ENCODE peak calls at places on chromosomes 1 and 21, in seven cellular contexts. One of them, this sample, is unnamed.

GRCh38 chr1:179883739-179884138 is 1.7 kb downstream of the TOR1AIP1 start:
- DNase-seq in T follicular helper cell: peak
- DNase-seq in fibroblast of the aortic adventitia: peak
- DNase-seq in AG08395: no peak
- DNase-seq in NCI-H774: no peak
- DNase-seq in non-pigmented ciliary epithelial cell: no peak
- DNase-seq in RWPE1: peak
- DNase-seq in this sample: no peak

GRCh38 chr1:175169305-175170018 is 23.1 kb downstream of the KIAA0040 start:
- DNase-seq in T follicular helper cell: no peak
- DNase-seq in fibroblast of the aortic adventitia: peak
- DNase-seq in AG08395: no peak
- DNase-seq in NCI-H774: peak
- DNase-seq in non-pigmented ciliary epithelial cell: no peak
- DNase-seq in RWPE1: peak
- DNase-seq in this sample: no peak

GRCh38 chr1:118984086-118984989 is 3.8 kb downstream of the TBX15 start:
- DNase-seq in T follicular helper cell: no peak
- DNase-seq in fibroblast of the aortic adventitia: no peak
- DNase-seq in AG08395: peak
- DNase-seq in NCI-H774: no peak
- DNase-seq in non-pigmented ciliary epithelial cell: no peak
- DNase-seq in RWPE1: no peak
- DNase-seq in this sample: no peak

GRCh38 chr1:227778401-227778947 is 37.0 kb upstream of the PRSS38 start:
- DNase-seq in T follicular helper cell: no peak
- DNase-seq in fibroblast of the aortic adventitia: peak
- DNase-seq in AG08395: peak
- DNase-seq in NCI-H774: no peak
- DNase-seq in non-pigmented ciliary epithelial cell: no peak
- DNase-seq in RWPE1: no peak
- DNase-seq in this sample: no peak

GRCh38 chr1:78237364-78237916 is 191.7 kb downstream of the GIPC2 start:
- DNase-seq in T follicular helper cell: no peak
- DNase-seq in fibroblast of the aortic adventitia: no peak
- DNase-seq in AG08395: no peak
- DNase-seq in NCI-H774: no peak
- DNase-seq in non-pigmented ciliary epithelial cell: no peak
- DNase-seq in RWPE1: peak
- DNase-seq in this sample: no peak

GRCh38 chr1:82492168-82492567 is 691.4 kb downstream of the ADGRL2 start:
- DNase-seq in T follicular helper cell: no peak
- DNase-seq in fibroblast of the aortic adventitia: no peak
- DNase-seq in AG08395: no peak
- DNase-seq in NCI-H774: no peak
- DNase-seq in non-pigmented ciliary epithelial cell: no peak
- DNase-seq in RWPE1: no peak
- DNase-seq in this sample: no peak

GRCh38 chr21:46634966-46635323 is 529 bp upstream of the PRMT2 start:
- DNase-seq in T follicular helper cell: peak
- DNase-seq in fibroblast of the aortic adventitia: peak
- DNase-seq in AG08395: peak
- DNase-seq in NCI-H774: peak
- DNase-seq in non-pigmented ciliary epithelial cell: peak
- DNase-seq in RWPE1: peak
- DNase-seq in this sample: peak

GRCh38 chr1:246300653-246301549 is 206.2 kb downstream of the SMYD3 start:
- DNase-seq in T follicular helper cell: no peak
- DNase-seq in fibroblast of the aortic adventitia: no peak
- DNase-seq in AG08395: no peak
- DNase-seq in NCI-H774: no peak
- DNase-seq in non-pigmented ciliary epithelial cell: no peak
- DNase-seq in RWPE1: no peak
- DNase-seq in this sample: no peak

GRCh38 chr1:230104395-230105244 is 37.6 kb downstream of the GALNT2 start:
- DNase-seq in T follicular helper cell: peak
- DNase-seq in fibroblast of the aortic adventitia: peak
- DNase-seq in AG08395: peak
- DNase-seq in NCI-H774: peak
- DNase-seq in non-pigmented ciliary epithelial cell: peak
- DNase-seq in RWPE1: peak
- DNase-seq in this sample: peak

This sample was measured in DND-41.